ENCODE peak calls at places on chromosomes 6 and 20, in ten cellular contexts. L is AG04449; N is mesendoderm; J is NCI-H2081; F is stimulated activated CD4-positive, alpha-beta T cell treated with anti-CD3 and anti-CD28 coated beads, Interleukin-15, amount 100 ng/mL, for 24 hours; K is NB4; T is HuH-7; O is stimulated activated CD8-positive, alpha-beta memory T cell treated with anti-CD3 and anti-CD28 coated beads, Interleukin-7, amount 100 ng/mL, for 24 hours; I is anterior cingulate cortex; A is GM06990. E is an unnamed sample.

GRCh38 chr20:23349338-23350006 is 1.1 kb upstream of the NXT1 start:
- DNase-seq in J (no peak), T (peak; percentile 58), N (peak; percentile 70), O (no peak), I (no peak), A (no peak), L (no peak), K (no peak), F (no peak), E (no peak)

GRCh38 chr20:63094767-63095499 is 88.2 kb upstream of the BHLHE23 start:
- DNase-seq in K (no peak), A (no peak), N (no peak), F (no peak), O (no peak), T (no peak), I (no peak), J (no peak), L (no peak), E (no peak)

GRCh38 chr6:90444125-90444745 is 142.6 kb downstream of the MAP3K7 start:
- DNase-seq in K (no peak), A (no peak), O (no peak), N (peak; percentile 34), I (no peak), L (no peak), F (no peak), J (no peak), T (no peak), E (no peak)

GRCh38 chr6:37323568-37323967 is 30.2 kb upstream of the RNF8 start:
- DNase-seq in T (no peak), A (no peak), N (no peak), J (no peak), F (no peak), I (no peak), L (no peak), K (no peak), O (no peak), E (no peak)

GRCh38 chr20:47667086-47667485 is 118.2 kb downstream of the SULF2 start:
- DNase-seq in T (no peak), L (no peak), N (no peak), A (no peak), J (no peak), F (no peak), K (no peak), O (no peak), I (no peak), E (no peak)

GRCh38 chr20:47043076-47043475 is 148.4 kb downstream of the EYA2 start:
- DNase-seq in O (no peak), K (no peak), I (no peak), L (no peak), A (no peak), T (no peak), N (no peak), J (no peak), F (no peak), E (no peak)

GRCh38 chr20:3694864-3695263 is 13.1 kb upstream of the ADAM33 start:
- DNase-seq in F (no peak), N (no peak), I (no peak), O (no peak), T (no peak), A (no peak), K (no peak), L (no peak), J (no peak), E (no peak)

GRCh38 chr20:10060223-10060622 is 25.4 kb downstream of the ANKEF1 start:
- DNase-seq in K (peak; percentile 24), F (no peak), I (no peak), L (no peak), O (no peak), J (no peak), N (no peak), T (no peak), A (peak; percentile 19), E (peak; percentile 92)

GRCh38 chr6:130293800-130294199 is 71.0 kb upstream of the SAMD3 start:
- DNase-seq in A (no peak), K (peak; percentile 57), L (peak; percentile 19), T (peak; percentile 26), I (no peak), O (no peak), F (peak; percentile 23), N (peak; percentile 88), J (no peak), E (no peak)

GRCh38 chr6:115514656-115515055 is 546.0 kb downstream of the FRK start:
- DNase-seq in L (peak; percentile 19), A (no peak), O (no peak), J (no peak), K (no peak), F (no peak), T (no peak), I (no peak), N (peak; percentile 22), E (no peak)

GRCh38 chr6:32666420-32667300 is at the start of gene HLA-DQB1:
- DNase-seq in O (no peak), F (peak; percentile 48), J (no peak), N (peak; percentile 53), L (no peak), I (peak; percentile 14), A (peak; percentile 82), T (no peak), K (peak; percentile 33), E (peak; percentile 63)

GRCh38 chr20:10647471-10647870 is 26.3 kb downstream of the JAG1 start:
- DNase-seq in K (peak; percentile 27), A (no peak), N (peak; percentile 89), O (no peak), J (no peak), I (no peak), F (no peak), L (no peak), T (peak; percentile 52), E (no peak)

GRCh38 chr6:159701413-159701999 is 8.5 kb upstream of the SOD2 start:
- DNase-seq in J (no peak), A (no peak), F (peak; percentile 26), N (no peak), L (peak; percentile 83), I (no peak), T (no peak), O (no peak), K (peak; percentile 55), E (no peak)

GRCh38 chr20:49914310-49915117 is 815 bp downstream of the SPATA2 start:
- DNase-seq in I (no peak), O (no peak), T (no peak), K (peak; percentile 57), F (no peak), L (no peak), J (no peak), N (peak; percentile 88), A (no peak), E (no peak)

GRCh38 chr6:157236040-157236725 is 87.1 kb downstream of the TMEM242 start:
- DNase-seq in N (no peak), K (no peak), I (no peak), O (no peak), F (peak; percentile 32), J (no peak), A (no peak), L (no peak), T (no peak), E (peak; percentile 41)

GRCh38 chr6:124661231-124661630 is 301.0 kb upstream of the RNF217 start:
- DNase-seq in O (no peak), I (no peak), T (no peak), J (no peak), L (no peak), F (no peak), N (peak; percentile 2), A (no peak), K (no peak), E (no peak)

GRCh38 chr6:163226836-163227485 is 187.6 kb upstream of the QKI start:
- DNase-seq in O (no peak), J (no peak), T (no peak), I (no peak), A (no peak), K (no peak), N (no peak), L (no peak), F (no peak), E (no peak)

GRCh38 chr6:156781882-156782631 is 4.9 kb downstream of the ARID1B start:
- DNase-seq in O (no peak), F (no peak), L (no peak), K (no peak), A (no peak), N (no peak), J (no peak), I (no peak), T (no peak), E (no peak)

GRCh38 chr6:164322533-164322932 is 908.0 kb downstream of the QKI start:
- DNase-seq in I (no peak), F (no peak), O (no peak), N (no peak), J (no peak), L (no peak), K (no peak), T (no peak), A (no peak), E (no peak)

GRCh38 chr6:108841377-108841855 is 6.8 kb upstream of the ARMC2 start:
- DNase-seq in L (no peak), N (no peak), J (no peak), F (no peak), K (peak; percentile 28), A (no peak), T (no peak), I (no peak), O (no peak), E (no peak)

GRCh38 chr6:114735118-114735730 is 392.4 kb upstream of the HS3ST5 start:
- DNase-seq in T (no peak), I (no peak), J (no peak), N (peak; percentile 10), A (no peak), K (no peak), O (no peak), L (no peak), F (no peak), E (no peak)

GRCh38 chr6:163405412-163406309 is 8.9 kb upstream of the QKI start:
- DNase-seq in A (peak; percentile 36), O (no peak), N (no peak), L (no peak), I (peak; percentile 82), K (peak; percentile 83), J (no peak), T (no peak), F (peak; percentile 20), E (no peak)

GRCh38 chr6:162306616-162307015 is 420.9 kb downstream of the PRKN start:
- DNase-seq in K (no peak), A (no peak), T (no peak), L (no peak), I (no peak), J (no peak), O (no peak), N (no peak), F (no peak), E (no peak)

GRCh38 chr20:39822667-39823066 is 860.5 kb downstream of the DHX35 start:
- DNase-seq in K (no peak), J (no peak), A (no peak), L (no peak), I (no peak), N (no peak), F (no peak), T (no peak), O (no peak), E (no peak)

GRCh38 chr6:1227935-1228753 is 83.8 kb upstream of the FOXQ1 start:
- DNase-seq in F (no peak), A (no peak), N (peak; percentile 7), O (no peak), I (no peak), K (peak; percentile 38), L (no peak), T (peak; percentile 57), J (no peak), E (no peak)

GRCh38 chr6:83368582-83368981 is 62.3 kb downstream of the ME1 start:
- DNase-seq in I (no peak), L (no peak), T (no peak), O (no peak), A (no peak), F (no peak), J (no peak), K (no peak), N (no peak), E (no peak)

GRCh38 chr6:73455865-73456629 is 4.0 kb upstream of the CGAS start:
- DNase-seq in L (no peak), J (no peak), K (peak; percentile 92), O (no peak), T (peak; percentile 41), A (no peak), I (no peak), F (no peak), N (no peak), E (no peak)

GRCh38 chr20:3115190-3116107 is 30.9 kb upstream of the AVP start:
- DNase-seq in A (peak; percentile 32), T (peak; percentile 96), L (no peak), F (peak; percentile 22), O (no peak), J (peak; percentile 64), I (peak; percentile 41), K (peak; percentile 52), N (peak; percentile 84), E (peak; percentile 31)